ENCODE peak calls at places on chromosome 16, in seven cellular contexts. One of them, this sample, is unnamed.

GRCh38 chr16:70746708-70747424 is 54.1 kb downstream of the VAC14 start:
- DNase-seq in left cardiac atrium: peak
- DNase-seq in activated T-cell treated with anti-CD3 and anti-CD28 coated beads for 48 hours: no peak
- DNase-seq in ACHN: peak
- DNase-seq in PC-9: peak
- DNase-seq in thoracic aorta: peak
- DNase-seq in activated effector memory CD4-positive, alpha-beta T cell treated with Interleukin-2 at 50 U/mL for 16 hours: no peak
- DNase-seq in this sample: no peak

GRCh38 chr16:47858333-47859067 is 297.3 kb downstream of the ABCC12 start:
- DNase-seq in thoracic aorta: no peak
- DNase-seq in ACHN: no peak
- DNase-seq in activated T-cell treated with anti-CD3 and anti-CD28 coated beads for 48 hours: no peak
- DNase-seq in left cardiac atrium: no peak
- DNase-seq in PC-9: no peak
- DNase-seq in activated effector memory CD4-positive, alpha-beta T cell treated with Interleukin-2 at 50 U/mL for 16 hours: no peak
- DNase-seq in this sample: no peak

GRCh38 chr16:68798398-68798797 is 44.9 kb upstream of the TANGO6 start:
- DNase-seq in ACHN: no peak
- DNase-seq in thoracic aorta: no peak
- DNase-seq in activated T-cell treated with anti-CD3 and anti-CD28 coated beads for 48 hours: no peak
- DNase-seq in activated effector memory CD4-positive, alpha-beta T cell treated with Interleukin-2 at 50 U/mL for 16 hours: no peak
- DNase-seq in PC-9: peak
- DNase-seq in left cardiac atrium: no peak
- DNase-seq in this sample: no peak

GRCh38 chr16:54062361-54063346 is 223.9 kb downstream of the IRX3 start:
- DNase-seq in left cardiac atrium: no peak
- DNase-seq in activated effector memory CD4-positive, alpha-beta T cell treated with Interleukin-2 at 50 U/mL for 16 hours: no peak
- DNase-seq in activated T-cell treated with anti-CD3 and anti-CD28 coated beads for 48 hours: no peak
- DNase-seq in ACHN: no peak
- DNase-seq in thoracic aorta: no peak
- DNase-seq in PC-9: no peak
- DNase-seq in this sample: peak

GRCh38 chr16:17417740-17418139 is 53.0 kb downstream of the XYLT1 start:
- DNase-seq in thoracic aorta: no peak
- DNase-seq in activated effector memory CD4-positive, alpha-beta T cell treated with Interleukin-2 at 50 U/mL for 16 hours: no peak
- DNase-seq in PC-9: no peak
- DNase-seq in ACHN: no peak
- DNase-seq in activated T-cell treated with anti-CD3 and anti-CD28 coated beads for 48 hours: no peak
- DNase-seq in left cardiac atrium: no peak
- DNase-seq in this sample: no peak

GRCh38 chr16:19753815-19754643 is 36.0 kb downstream of the IQCK start:
- DNase-seq in left cardiac atrium: no peak
- DNase-seq in thoracic aorta: no peak
- DNase-seq in ACHN: no peak
- DNase-seq in activated T-cell treated with anti-CD3 and anti-CD28 coated beads for 48 hours: no peak
- DNase-seq in PC-9: peak
- DNase-seq in activated effector memory CD4-positive, alpha-beta T cell treated with Interleukin-2 at 50 U/mL for 16 hours: no peak
- DNase-seq in this sample: no peak

GRCh38 chr16:55711959-55712876 is 56.4 kb downstream of the SLC6A2 start:
- DNase-seq in left cardiac atrium: peak
- DNase-seq in thoracic aorta: no peak
- DNase-seq in activated effector memory CD4-positive, alpha-beta T cell treated with Interleukin-2 at 50 U/mL for 16 hours: peak
- DNase-seq in ACHN: peak
- DNase-seq in activated T-cell treated with anti-CD3 and anti-CD28 coated beads for 48 hours: peak
- DNase-seq in PC-9: peak
- DNase-seq in this sample: peak

GRCh38 chr16:56298948-56299602 is 107.8 kb downstream of the GNAO1 start:
- DNase-seq in PC-9: no peak
- DNase-seq in activated T-cell treated with anti-CD3 and anti-CD28 coated beads for 48 hours: no peak
- DNase-seq in activated effector memory CD4-positive, alpha-beta T cell treated with Interleukin-2 at 50 U/mL for 16 hours: no peak
- DNase-seq in ACHN: no peak
- DNase-seq in left cardiac atrium: peak
- DNase-seq in thoracic aorta: no peak
- DNase-seq in this sample: peak

GRCh38 chr16:20801278-20801677 is 5.0 kb downstream of the ERI2 start:
- DNase-seq in thoracic aorta: no peak
- DNase-seq in PC-9: no peak
- DNase-seq in ACHN: no peak
- DNase-seq in left cardiac atrium: no peak
- DNase-seq in activated effector memory CD4-positive, alpha-beta T cell treated with Interleukin-2 at 50 U/mL for 16 hours: no peak
- DNase-seq in activated T-cell treated with anti-CD3 and anti-CD28 coated beads for 48 hours: no peak
- DNase-seq in this sample: no peak

GRCh38 chr16:22296225-22297113 is 740 bp upstream of the POLR3E start:
- DNase-seq in thoracic aorta: no peak
- DNase-seq in ACHN: peak
- DNase-seq in activated T-cell treated with anti-CD3 and anti-CD28 coated beads for 48 hours: no peak
- DNase-seq in left cardiac atrium: no peak
- DNase-seq in activated effector memory CD4-positive, alpha-beta T cell treated with Interleukin-2 at 50 U/mL for 16 hours: no peak
- DNase-seq in PC-9: no peak
- DNase-seq in this sample: no peak

GRCh38 chr16:30561212-30561816 is 3.1 kb upstream of the ZNF764 start:
- DNase-seq in activated effector memory CD4-positive, alpha-beta T cell treated with Interleukin-2 at 50 U/mL for 16 hours: no peak
- DNase-seq in left cardiac atrium: peak
- DNase-seq in thoracic aorta: no peak
- DNase-seq in activated T-cell treated with anti-CD3 and anti-CD28 coated beads for 48 hours: no peak
- DNase-seq in PC-9: no peak
- DNase-seq in ACHN: no peak
- DNase-seq in this sample: no peak

GRCh38 chr16:88486398-88487123 is 33.5 kb downstream of the ZFPM1 start:
- DNase-seq in PC-9: no peak
- DNase-seq in thoracic aorta: no peak
- DNase-seq in ACHN: no peak
- DNase-seq in left cardiac atrium: no peak
- DNase-seq in activated effector memory CD4-positive, alpha-beta T cell treated with Interleukin-2 at 50 U/mL for 16 hours: no peak
- DNase-seq in activated T-cell treated with anti-CD3 and anti-CD28 coated beads for 48 hours: no peak
- DNase-seq in this sample: no peak

GRCh38 chr16:29237971-29238370 is 168.5 kb downstream of the NPIPB11 start:
- DNase-seq in left cardiac atrium: no peak
- DNase-seq in ACHN: no peak
- DNase-seq in thoracic aorta: no peak
- DNase-seq in activated T-cell treated with anti-CD3 and anti-CD28 coated beads for 48 hours: no peak
- DNase-seq in PC-9: no peak
- DNase-seq in activated effector memory CD4-positive, alpha-beta T cell treated with Interleukin-2 at 50 U/mL for 16 hours: no peak
- DNase-seq in this sample: no peak

GRCh38 chr16:17469011-17469741 is 1.6 kb downstream of the XYLT1 start:
- DNase-seq in ACHN: no peak
- DNase-seq in activated T-cell treated with anti-CD3 and anti-CD28 coated beads for 48 hours: no peak
- DNase-seq in thoracic aorta: no peak
- DNase-seq in left cardiac atrium: no peak
- DNase-seq in activated effector memory CD4-positive, alpha-beta T cell treated with Interleukin-2 at 50 U/mL for 16 hours: no peak
- DNase-seq in PC-9: no peak
- DNase-seq in this sample: no peak

GRCh38 chr16:81522141-81522701 is 77.6 kb downstream of the CMIP start:
- DNase-seq in activated T-cell treated with anti-CD3 and anti-CD28 coated beads for 48 hours: no peak
- DNase-seq in PC-9: peak
- DNase-seq in left cardiac atrium: no peak
- DNase-seq in thoracic aorta: no peak
- DNase-seq in ACHN: peak
- DNase-seq in activated effector memory CD4-positive, alpha-beta T cell treated with Interleukin-2 at 50 U/mL for 16 hours: no peak
- DNase-seq in this sample: peak

GRCh38 chr16:66740010-66740409 is 11.4 kb downstream of the DYNC1LI2 start:
- DNase-seq in ACHN: peak
- DNase-seq in thoracic aorta: no peak
- DNase-seq in left cardiac atrium: no peak
- DNase-seq in activated T-cell treated with anti-CD3 and anti-CD28 coated beads for 48 hours: no peak
- DNase-seq in activated effector memory CD4-positive, alpha-beta T cell treated with Interleukin-2 at 50 U/mL for 16 hours: no peak
- DNase-seq in PC-9: no peak
- DNase-seq in this sample: peak

GRCh38 chr16:50251375-50252081 is 14.8 kb upstream of the ADCY7 start:
- DNase-seq in activated effector memory CD4-positive, alpha-beta T cell treated with Interleukin-2 at 50 U/mL for 16 hours: no peak
- DNase-seq in thoracic aorta: no peak
- DNase-seq in activated T-cell treated with anti-CD3 and anti-CD28 coated beads for 48 hours: no peak
- DNase-seq in ACHN: peak
- DNase-seq in left cardiac atrium: peak
- DNase-seq in PC-9: no peak
- DNase-seq in this sample: no peak

GRCh38 chr16:57683599-57684545 is 10.7 kb upstream of the DRC7 start:
- DNase-seq in activated effector memory CD4-positive, alpha-beta T cell treated with Interleukin-2 at 50 U/mL for 16 hours: no peak
- DNase-seq in activated T-cell treated with anti-CD3 and anti-CD28 coated beads for 48 hours: no peak
- DNase-seq in PC-9: no peak
- DNase-seq in left cardiac atrium: no peak
- DNase-seq in thoracic aorta: no peak
- DNase-seq in ACHN: no peak
- DNase-seq in this sample: no peak

GRCh38 chr16:53232826-53233529 is 178.2 kb downstream of the CHD9 start:
- DNase-seq in PC-9: peak
- DNase-seq in activated effector memory CD4-positive, alpha-beta T cell treated with Interleukin-2 at 50 U/mL for 16 hours: no peak
- DNase-seq in thoracic aorta: no peak
- DNase-seq in ACHN: no peak
- DNase-seq in left cardiac atrium: no peak
- DNase-seq in activated T-cell treated with anti-CD3 and anti-CD28 coated beads for 48 hours: no peak
- DNase-seq in this sample: no peak

GRCh38 chr16:89721644-89722391 is 481 bp downstream of the ZNF276 start:
- DNase-seq in thoracic aorta: no peak
- DNase-seq in activated effector memory CD4-positive, alpha-beta T cell treated with Interleukin-2 at 50 U/mL for 16 hours: peak
- DNase-seq in activated T-cell treated with anti-CD3 and anti-CD28 coated beads for 48 hours: peak
- DNase-seq in ACHN: peak
- DNase-seq in PC-9: no peak
- DNase-seq in left cardiac atrium: peak
- DNase-seq in this sample: no peak

GRCh38 chr16:71537643-71538042 is 11.4 kb downstream of the CHST4 start:
- DNase-seq in activated T-cell treated with anti-CD3 and anti-CD28 coated beads for 48 hours: peak
- DNase-seq in thoracic aorta: no peak
- DNase-seq in activated effector memory CD4-positive, alpha-beta T cell treated with Interleukin-2 at 50 U/mL for 16 hours: no peak
- DNase-seq in PC-9: peak
- DNase-seq in ACHN: peak
- DNase-seq in left cardiac atrium: peak
- DNase-seq in this sample: peak

GRCh38 chr16:20859699-20860098 is 40.5 kb downstream of the DCUN1D3 start:
- DNase-seq in left cardiac atrium: no peak
- DNase-seq in activated T-cell treated with anti-CD3 and anti-CD28 coated beads for 48 hours: no peak
- DNase-seq in activated effector memory CD4-positive, alpha-beta T cell treated with Interleukin-2 at 50 U/mL for 16 hours: no peak
- DNase-seq in ACHN: no peak
- DNase-seq in thoracic aorta: no peak
- DNase-seq in PC-9: no peak
- DNase-seq in this sample: peak

GRCh38 chr16:35744084-35744483 is 2284.7 kb downstream of the TP53TG3F start:
- DNase-seq in ACHN: no peak
- DNase-seq in left cardiac atrium: no peak
- DNase-seq in activated effector memory CD4-positive, alpha-beta T cell treated with Interleukin-2 at 50 U/mL for 16 hours: no peak
- DNase-seq in PC-9: no peak
- DNase-seq in thoracic aorta: no peak
- DNase-seq in activated T-cell treated with anti-CD3 and anti-CD28 coated beads for 48 hours: no peak
- DNase-seq in this sample: no peak

GRCh38 chr16:88741368-88741767 is 35.1 kb downstream of the CTU2 start:
- DNase-seq in activated effector memory CD4-positive, alpha-beta T cell treated with Interleukin-2 at 50 U/mL for 16 hours: no peak
- DNase-seq in left cardiac atrium: no peak
- DNase-seq in ACHN: no peak
- DNase-seq in activated T-cell treated with anti-CD3 and anti-CD28 coated beads for 48 hours: no peak
- DNase-seq in PC-9: no peak
- DNase-seq in thoracic aorta: no peak
- DNase-seq in this sample: no peak

GRCh38 chr16:86362155-86362849 is 148.0 kb upstream of the FOXF1 start:
- DNase-seq in PC-9: no peak
- DNase-seq in left cardiac atrium: no peak
- DNase-seq in thoracic aorta: no peak
- DNase-seq in activated effector memory CD4-positive, alpha-beta T cell treated with Interleukin-2 at 50 U/mL for 16 hours: no peak
- DNase-seq in activated T-cell treated with anti-CD3 and anti-CD28 coated beads for 48 hours: no peak
- DNase-seq in ACHN: no peak
- DNase-seq in this sample: no peak

GRCh38 chr16:86180780-86181179 is 281.8 kb downstream of the IRF8 start:
- DNase-seq in left cardiac atrium: no peak
- DNase-seq in activated T-cell treated with anti-CD3 and anti-CD28 coated beads for 48 hours: no peak
- DNase-seq in PC-9: no peak
- DNase-seq in thoracic aorta: no peak
- DNase-seq in activated effector memory CD4-positive, alpha-beta T cell treated with Interleukin-2 at 50 U/mL for 16 hours: no peak
- DNase-seq in ACHN: no peak
- DNase-seq in this sample: no peak

GRCh38 chr16:57167951-57168350 is 17.9 kb downstream of the PSME3IP1 start:
- DNase-seq in activated T-cell treated with anti-CD3 and anti-CD28 coated beads for 48 hours: no peak
- DNase-seq in left cardiac atrium: no peak
- DNase-seq in PC-9: peak
- DNase-seq in thoracic aorta: no peak
- DNase-seq in activated effector memory CD4-positive, alpha-beta T cell treated with Interleukin-2 at 50 U/mL for 16 hours: no peak
- DNase-seq in ACHN: peak
- DNase-seq in this sample: peak

GRCh38 chr16:50096791-50097190 is 31.0 kb downstream of the HEATR3 start:
- DNase-seq in thoracic aorta: no peak
- DNase-seq in activated effector memory CD4-positive, alpha-beta T cell treated with Interleukin-2 at 50 U/mL for 16 hours: no peak
- DNase-seq in left cardiac atrium: no peak
- DNase-seq in ACHN: peak
- DNase-seq in PC-9: no peak
- DNase-seq in activated T-cell treated with anti-CD3 and anti-CD28 coated beads for 48 hours: no peak
- DNase-seq in this sample: no peak